ENCODE peak calls at places on chromosomes 4 and X, in six cellular contexts. X is esophagus squamous epithelium, S is fibroblast of pulmonary artery, Q is AG10803, G is SK-N-SH, U is fibroblast of mammary gland. T is an unnamed sample.
A peak's percentile ranks its signal among the peaks of the same experiment; 100 is the strongest.

GRCh38 chr4:11495291-11495690 is 66.6 kb upstream of the HS3ST1 start:
- DNase-seq in X (no peak), S (peak; percentile 33), Q (no peak), G (no peak), U (peak; percentile 9), T (peak; percentile 56)

GRCh38 chr4:102715057-102715456 is 45.7 kb downstream of the MANBA start:
- DNase-seq in X (no peak), S (no peak), Q (peak; percentile 8), G (no peak), U (peak; percentile 23), T (no peak)

GRCh38 chr4:55730143-55730931 is 89.3 kb upstream of the EXOC1L start:
- DNase-seq in X (no peak), S (no peak), Q (no peak), G (no peak), U (no peak), T (no peak)

GRCh38 chr4:73707918-73708577 is 32.3 kb upstream of the CXCL8 start:
- DNase-seq in X (no peak), S (peak; percentile 93), Q (peak; percentile 81), G (no peak), U (peak; percentile 90), T (peak; percentile 93)

GRCh38 chrX:101430457-101431078 is 22.5 kb downstream of the HNRNPH2 start:
- DNase-seq in X (no peak), S (no peak), Q (peak; percentile 53), G (no peak), U (peak; percentile 69), T (peak; percentile 46)

GRCh38 chr4:156113138-156113537 is 159.5 kb upstream of the CTSO start:
- DNase-seq in X (no peak), S (peak; percentile 21), Q (no peak), G (no peak), U (no peak), T (no peak)

GRCh38 chr4:90127706-90128345 is 632 bp downstream of the CCSER1 start:
- DNase-seq in X (no peak), S (no peak), Q (no peak), G (peak; percentile 72), U (no peak), T (peak; percentile 5)

GRCh38 chr4:119729815-119730643 is 101.4 kb upstream of the PDE5A start:
- DNase-seq in X (no peak), S (peak; percentile 81), Q (peak; percentile 80), G (peak; percentile 28), U (peak; percentile 87), T (peak; percentile 85)

GRCh38 chr4:146114066-146114465 is 61.5 kb upstream of the LSM6 start:
- DNase-seq in X (no peak), S (no peak), Q (no peak), G (no peak), U (no peak), T (no peak)

GRCh38 chr4:186781032-186781917 is 57.6 kb upstream of the FAT1 start:
- DNase-seq in X (no peak), S (peak; percentile 74), Q (peak; percentile 42), G (no peak), U (no peak), T (peak; percentile 78)

GRCh38 chrX:112840382-112841113 is at the start of gene AMOT:
- DNase-seq in X (no peak), S (peak; percentile 66), Q (peak; percentile 50), G (peak; percentile 83), U (peak; percentile 27), T (peak; percentile 77)

GRCh38 chr4:182179105-182179504 is 64.1 kb upstream of the TENM3 start:
- DNase-seq in X (no peak), S (peak; percentile 33), Q (peak; percentile 56), G (peak; percentile 45), U (peak; percentile 77), T (peak; percentile 72)

GRCh38 chr4:188941524-188942109 is 802.4 kb downstream of the TRIML1 start:
- DNase-seq in X (no peak), S (peak; percentile 74), Q (peak; percentile 94), G (no peak), U (peak; percentile 100), T (peak; percentile 98)

GRCh38 chr4:119135721-119136121 is at the start of gene MYOZ2:
- DNase-seq in X (no peak), S (peak; percentile 52), Q (no peak), G (no peak), U (peak; percentile 48), T (no peak)

GRCh38 chr4:76821661-76822060 is 76.3 kb downstream of the SOWAHB start:
- DNase-seq in X (no peak), S (no peak), Q (peak; percentile 97), G (no peak), U (peak; percentile 84), T (peak; percentile 69)

GRCh38 chr4:154928640-154929257 is 147.7 kb downstream of the RBM46 start:
- DNase-seq in X (no peak), S (peak; percentile 71), Q (peak; percentile 56), G (peak; percentile 31), U (peak; percentile 77), T (peak; percentile 14)

GRCh38 chrX:128781506-128781905 is 729.3 kb upstream of the ACTRT1 start:
- DNase-seq in X (no peak), S (no peak), Q (no peak), G (peak; percentile 49), U (no peak), T (no peak)

GRCh38 chr4:97656034-97656720 is 487.1 kb downstream of the STPG2 start:
- DNase-seq in X (no peak), S (peak; percentile 93), Q (peak; percentile 1), G (no peak), U (peak; percentile 84), T (peak; percentile 79)

GRCh38 chr4:111127842-111128241 is 505.0 kb upstream of the PITX2 start:
- DNase-seq in X (no peak), S (no peak), Q (no peak), G (no peak), U (no peak), T (no peak)

GRCh38 chr4:2820216-2820982 is 23.2 kb upstream of the ADD1 start:
- DNase-seq in X (no peak), S (no peak), Q (no peak), G (no peak), U (no peak), T (no peak)

GRCh38 chrX:40300286-40300890 is 202.6 kb upstream of the BCOR start:
- DNase-seq in X (no peak), S (no peak), Q (no peak), G (no peak), U (no peak), T (no peak)

GRCh38 chr4:30946288-30946687 is 226.1 kb downstream of the PCDH7 start:
- DNase-seq in X (no peak), S (no peak), Q (no peak), G (no peak), U (no peak), T (no peak)

DNA sequence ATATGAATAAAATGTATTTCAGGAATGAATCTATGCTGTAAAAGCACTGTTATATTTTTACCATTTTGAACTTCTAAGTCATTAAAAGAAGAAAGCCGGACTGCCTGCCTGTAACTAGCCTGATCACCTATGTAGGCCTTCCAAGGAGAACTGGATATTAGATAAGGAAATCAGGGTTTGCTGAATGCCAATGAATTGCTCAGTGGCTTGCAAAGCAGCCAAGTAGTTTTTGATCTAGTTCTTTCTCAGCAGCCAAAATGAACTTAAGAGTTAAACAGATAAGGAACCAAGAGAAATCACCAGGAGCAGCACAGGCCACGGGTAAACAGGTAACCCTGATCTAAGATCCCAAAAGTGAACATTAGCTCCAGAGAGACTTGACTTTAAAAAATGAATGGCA is 3.3 kb downstream of the ANXA5 start:
- DNase-seq in X (no peak), S (no peak), Q (no peak), G (no peak), U (no peak), T (no peak)
- H3K4me3 ChIP-seq in X (no peak overlapping the region), S (peak overlapping the region; percentile 26), Q (peak overlapping the region; percentile 90), G (no peak overlapping the region), U (peak overlapping the region; percentile 41), T (peak overlapping the region; percentile 20)

GRCh38 chrX:84710611-84711010 is 208.4 kb upstream of the HDX start:
- DNase-seq in X (no peak), S (no peak), Q (no peak), G (no peak), U (no peak), T (no peak)
- TF ChIP-seq CTCF in X (no peak), S (no peak), Q (no peak), G (no peak), U (no peak), T (no peak)

GRCh38 chrX:134375691-134376090 is 84.3 kb upstream of the HPRT1 start:
- DNase-seq in X (no peak), S (no peak), Q (no peak), G (no peak), U (no peak), T (no peak)
- H3K4me3 ChIP-seq in X (no peak overlapping the region), S (no peak overlapping the region), Q (no peak overlapping the region), G (peak overlapping the region; percentile 98), U (no peak overlapping the region), T (no peak overlapping the region)

GRCh38 chrX:41923257-41923924 is at the start of gene CASK:
- DNase-seq in X (peak; percentile 47), S (peak; percentile 92), Q (peak; percentile 90), G (peak; percentile 93), U (peak; percentile 84), T (peak; percentile 90)
- TF ChIP-seq CTCF in X (no peak), S (no peak), Q (no peak), G (no peak), U (no peak), T (no peak)

GRCh38 chrX:108396986-108397385 is 41.2 kb downstream of the COL4A6 start:
- DNase-seq in X (no peak), S (no peak), Q (no peak), G (no peak), U (no peak), T (no peak)

GRCh38 chrX:108399427-108400165 is 38.6 kb downstream of the COL4A6 start:
- DNase-seq in X (no peak), S (peak; percentile 49), Q (peak; percentile 4), G (no peak), U (peak; percentile 75), T (no peak)

GRCh38 chrX:108396188-108396885 is 41.9 kb downstream of the COL4A6 start:
- DNase-seq in X (no peak), S (peak; percentile 23), Q (no peak), G (no peak), U (peak; percentile 51), T (no peak)

DNA sequence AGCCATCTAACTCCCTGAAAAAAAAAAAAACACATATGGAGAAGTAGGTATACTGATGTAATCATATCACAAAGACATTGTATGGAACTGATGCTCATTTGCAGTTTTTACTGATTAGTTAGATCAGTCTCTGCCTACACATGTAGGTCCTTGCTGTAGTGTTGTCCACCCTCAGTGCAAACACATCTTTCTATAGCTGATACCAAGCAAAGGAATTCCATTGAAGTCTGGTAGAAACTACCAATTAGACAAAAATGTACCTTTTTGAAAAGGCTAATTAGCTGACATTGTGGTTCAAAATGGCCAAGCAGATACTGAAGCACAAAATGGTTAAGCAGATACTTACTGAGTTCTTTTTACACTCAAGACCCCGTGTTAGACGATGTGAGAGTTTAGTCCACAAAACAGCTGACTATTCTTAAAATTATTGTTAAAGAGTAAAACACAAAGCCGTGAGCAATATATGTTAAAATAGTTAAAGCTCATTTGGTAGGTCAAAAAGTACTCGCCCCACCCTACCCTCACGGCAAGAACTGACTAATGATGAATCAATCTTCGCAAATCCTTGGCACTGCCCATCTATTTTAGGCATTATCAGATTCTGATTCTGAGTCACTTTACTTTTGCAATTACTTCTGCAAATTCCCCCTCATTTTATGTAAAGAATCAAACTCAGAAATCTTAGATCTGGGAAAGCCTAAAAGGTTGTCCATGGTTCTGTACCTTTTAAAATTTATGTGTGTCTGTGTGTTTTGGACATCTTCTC is 40.4 kb downstream of the COL4A6 start:
- DNase-seq in X (no peak), S (peak; percentile 35), Q (no peak), G (no peak), U (peak; percentile 74), T (no peak)
- H3K4me3 ChIP-seq in X (no peak overlapping the region), S (no peak overlapping the region), Q (no peak overlapping the region), G (no peak overlapping the region), U (no peak overlapping the region), T (no peak overlapping the region)

T was measured in astrocyte of the spinal cord.